ENCODE peak calls at places on chromosomes 6 and 20, in four cellular contexts. One of them, this sample, is unnamed.

GRCh38 chr20:52102126-52102525 is 89.5 kb downstream of the ZFP64 start:
- DNase-seq in neural progenitor cell: no peak
- DNase-seq in right lobe of liver: no peak
- DNase-seq in transverse colon: no peak
- DNase-seq in this sample: no peak

GRCh38 chr6:15879372-15880261 is 216.8 kb upstream of the DTNBP1 start:
- DNase-seq in right lobe of liver: peak; percentile 46
- DNase-seq in transverse colon: peak; percentile 66
- DNase-seq in neural progenitor cell: no peak
- DNase-seq in this sample: peak; percentile 63

GRCh38 chr6:6766230-6766905 is 177.8 kb downstream of the LY86 start:
- DNase-seq in transverse colon: no peak
- DNase-seq in right lobe of liver: no peak
- DNase-seq in neural progenitor cell: no peak
- DNase-seq in this sample: no peak

GRCh38 chr20:10611357-10611756 is 62.4 kb downstream of the JAG1 start:
- DNase-seq in right lobe of liver: peak; percentile 29
- DNase-seq in transverse colon: peak; percentile 50
- DNase-seq in neural progenitor cell: peak; percentile 75
- DNase-seq in this sample: no peak

GRCh38 chr20:14761903-14762302 is 424.5 kb upstream of the FLRT3 start:
- DNase-seq in neural progenitor cell: no peak
- DNase-seq in transverse colon: no peak
- DNase-seq in right lobe of liver: no peak
- DNase-seq in this sample: no peak

GRCh38 chr6:24359640-24360454 is 2.0 kb upstream of the DCDC2 start:
- DNase-seq in transverse colon: peak; percentile 78
- DNase-seq in neural progenitor cell: peak; percentile 88
- DNase-seq in right lobe of liver: peak; percentile 57
- DNase-seq in this sample: peak; percentile 74

GRCh38 chr6:138833819-138834539 is 38.1 kb downstream of the ECT2L start:
- DNase-seq in transverse colon: no peak
- DNase-seq in neural progenitor cell: no peak
- DNase-seq in right lobe of liver: no peak
- DNase-seq in this sample: no peak

GRCh38 chr6:154686162-154686561 is 47.1 kb upstream of the SCAF8 start:
- DNase-seq in neural progenitor cell: no peak
- DNase-seq in transverse colon: no peak
- DNase-seq in right lobe of liver: no peak
- DNase-seq in this sample: no peak

GRCh38 chr20:17226410-17227198 is at the start of gene PCSK2:
- DNase-seq in transverse colon: peak; percentile 12
- DNase-seq in neural progenitor cell: peak; percentile 97
- DNase-seq in right lobe of liver: no peak
- DNase-seq in this sample: peak; percentile 34

GRCh38 chr6:37306026-37306425 is 47.8 kb upstream of the RNF8 start:
- DNase-seq in neural progenitor cell: no peak
- DNase-seq in transverse colon: no peak
- DNase-seq in right lobe of liver: no peak
- DNase-seq in this sample: no peak
- H3K36me3 ChIP-seq in neural progenitor cell: no peaks in the 10 kb centered on the region
- H3K36me3 ChIP-seq in transverse colon: no peaks in the 10 kb centered on the region
- H3K36me3 ChIP-seq in right lobe of liver: no peaks in the 10 kb centered on the region
- H3K36me3 ChIP-seq in this sample: no peaks in the 10 kb centered on the region

GRCh38 chr20:45905505-45906079 is 6.4 kb downstream of the PLTP start:
- DNase-seq in right lobe of liver: no peak
- DNase-seq in transverse colon: no peak
- DNase-seq in neural progenitor cell: no peak
- DNase-seq in this sample: no peak

GRCh38 chr20:45904583-45905504 is 7.1 kb downstream of the PLTP start:
- DNase-seq in transverse colon: no peak
- DNase-seq in neural progenitor cell: no peak
- DNase-seq in right lobe of liver: no peak
- DNase-seq in this sample: no peak

GRCh38 chr20:45909336-45909808 is 2.6 kb downstream of the PLTP start:
- DNase-seq in neural progenitor cell: no peak
- DNase-seq in transverse colon: no peak
- DNase-seq in right lobe of liver: no peak
- DNase-seq in this sample: no peak

GRCh38 chr20:45908086-45908485 is 3.9 kb downstream of the PLTP start:
- DNase-seq in transverse colon: no peak
- DNase-seq in neural progenitor cell: no peak
- DNase-seq in right lobe of liver: no peak
- DNase-seq in this sample: no peak

GRCh38 chr20:45907219-45907948 is 4.6 kb downstream of the PLTP start:
- DNase-seq in neural progenitor cell: no peak
- DNase-seq in transverse colon: no peak
- DNase-seq in right lobe of liver: no peak
- DNase-seq in this sample: no peak
- H3K36me3 ChIP-seq in neural progenitor cell: no peaks in the 10 kb centered on the region
- H3K36me3 ChIP-seq in transverse colon: no peaks in the 10 kb centered on the region
- H3K36me3 ChIP-seq in right lobe of liver: no peaks in the 10 kb centered on the region
- H3K36me3 ChIP-seq in this sample: no peaks in the 10 kb centered on the region

DNA sequence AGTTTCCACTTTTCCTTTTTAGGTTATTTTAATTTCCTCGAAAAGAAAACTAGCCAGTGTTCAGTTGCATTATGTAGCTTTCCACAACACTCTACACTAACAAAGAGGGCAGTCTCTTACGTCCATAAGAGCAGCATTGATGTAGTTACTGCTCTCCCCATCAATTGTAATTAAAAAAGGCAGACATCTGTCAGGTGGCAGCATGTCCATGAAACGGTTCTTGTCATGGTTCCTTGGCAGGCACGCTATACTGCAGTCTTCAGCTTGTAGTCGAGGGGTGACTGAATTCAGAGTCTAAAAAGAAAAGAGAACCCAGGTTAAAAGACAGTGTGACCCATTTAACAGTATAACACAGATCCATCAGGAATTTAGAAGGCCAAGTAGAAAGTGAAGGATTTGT is 80.1 kb upstream of the THEMIS start:
- DNase-seq in neural progenitor cell: no peak
- DNase-seq in right lobe of liver: no peak
- DNase-seq in transverse colon: no peak
- DNase-seq in this sample: no peak
- H3K36me3 ChIP-seq in neural progenitor cell: no peaks in the 10 kb centered on the region
- H3K36me3 ChIP-seq in right lobe of liver: no peaks in the 10 kb centered on the region
- H3K36me3 ChIP-seq in transverse colon: no peaks in the 10 kb centered on the region
- H3K36me3 ChIP-seq in this sample: no peaks in the 10 kb centered on the region

DNA sequence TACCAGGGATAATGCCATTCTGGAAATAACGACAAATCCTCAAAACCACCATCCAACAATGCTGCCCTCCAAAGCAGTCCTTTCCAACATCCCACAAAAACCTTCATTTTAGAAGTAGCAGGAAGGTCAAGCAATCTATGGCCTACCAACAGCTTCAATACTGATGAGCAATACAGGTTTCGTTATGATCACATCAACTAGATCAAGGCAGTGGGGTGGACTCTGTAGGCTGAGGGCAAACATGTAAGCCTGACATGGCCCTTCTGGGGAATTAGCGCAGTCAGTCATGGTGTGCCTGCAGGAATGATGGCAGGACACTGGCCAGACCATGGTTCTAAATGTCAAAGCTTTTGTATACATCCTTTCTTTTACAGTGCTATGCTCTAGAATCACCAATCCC is 41.7 kb downstream of the EZR start:
- DNase-seq in neural progenitor cell: no peak
- DNase-seq in right lobe of liver: no peak
- DNase-seq in transverse colon: no peak
- DNase-seq in this sample: peak; percentile 12
- H3K36me3 ChIP-seq in neural progenitor cell: no peaks in the 10 kb centered on the region
- H3K36me3 ChIP-seq in right lobe of liver: peaks cover 3% of the 10 kb centered on the region
- H3K36me3 ChIP-seq in transverse colon: no peaks in the 10 kb centered on the region
- H3K36me3 ChIP-seq in this sample: peaks cover 5% of the 10 kb centered on the region

DNA sequence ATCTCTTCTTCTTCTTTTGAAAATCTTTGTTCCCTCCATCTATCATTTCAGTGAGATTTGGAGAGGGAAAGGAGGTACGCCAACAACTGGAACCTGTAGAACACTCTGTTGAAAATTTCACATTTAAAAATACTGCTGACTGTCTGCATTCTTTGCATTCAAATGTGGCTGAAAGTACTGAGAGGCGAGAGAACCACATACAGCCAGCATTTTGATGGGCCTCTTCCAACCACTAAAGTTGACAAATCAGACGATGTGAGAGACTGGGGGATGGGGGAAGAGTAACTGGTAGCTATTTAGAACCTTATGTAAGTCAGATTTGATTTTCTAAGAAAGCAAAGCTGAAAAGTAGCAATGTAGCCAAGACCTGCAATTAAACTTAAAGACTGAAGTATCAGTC is 77.5 kb downstream of the FKBP5 start:
- DNase-seq in neural progenitor cell: no peak
- DNase-seq in transverse colon: no peak
- DNase-seq in right lobe of liver: no peak
- DNase-seq in this sample: no peak
- H3K36me3 ChIP-seq in neural progenitor cell: no peaks in the 10 kb centered on the region
- H3K36me3 ChIP-seq in transverse colon: no peaks in the 10 kb centered on the region
- H3K36me3 ChIP-seq in right lobe of liver: no peaks in the 10 kb centered on the region
- H3K36me3 ChIP-seq in this sample: peaks cover 8% of the 10 kb centered on the region